ENCODE peak calls at places on chromosomes 1 and 21, in eight cellular contexts. T is mammary epithelial cell, A is transverse colon, M is adrenal gland, R is foreskin fibroblast, P is esophagus squamous epithelium, I is upper lobe of left lung, E is A549. O is an unnamed sample.

GRCh38 chr1:41239988-41240610 is 2.0 kb downstream of the SCMH1 start:
- DNase-seq in A (no peak), P (no peak), I (no peak), R (peak), E (peak), T (peak), M (no peak), O (no peak)

GRCh38 chr1:5567839-5568238 is 424.4 kb downstream of the NPHP4 start:
- DNase-seq in M (no peak), E (no peak), P (no peak), R (no peak), I (no peak), T (no peak), A (no peak), O (no peak)

GRCh38 chr1:25238046-25238445 is 5.7 kb upstream of the SYF2 start:
- DNase-seq in P (no peak), T (no peak), R (no peak), M (no peak), I (no peak), A (no peak), E (no peak), O (no peak)

GRCh38 chr21:35677298-35677841 is 383.0 kb downstream of the SETD4 start:
- DNase-seq in M (no peak), E (no peak), I (no peak), R (no peak), P (no peak), A (no peak), T (peak), O (no peak)

GRCh38 chr1:112172294-112172882 is 182.9 kb upstream of the KCND3 start:
- DNase-seq in A (no peak), E (peak), R (peak), M (peak), T (peak), P (no peak), I (no peak), O (peak)

GRCh38 chr1:9167638-9168037 is 38.7 kb upstream of the GPR157 start:
- DNase-seq in M (no peak), I (no peak), T (no peak), P (no peak), A (no peak), R (no peak), E (no peak), O (no peak)

GRCh38 chr1:100320311-100321097 is 31.8 kb upstream of the CDC14A start:
- DNase-seq in P (no peak), T (no peak), I (no peak), R (no peak), M (no peak), E (no peak), A (no peak), O (no peak)

GRCh38 chr1:212261361-212261929 is 23.8 kb upstream of the PPP2R5A start:
- DNase-seq in M (no peak), I (no peak), R (no peak), A (no peak), T (no peak), E (no peak), P (no peak), O (no peak)

GRCh38 chr1:215704089-215704860 is 137.2 kb downstream of the KCTD3 start:
- DNase-seq in T (peak), A (no peak), M (no peak), R (peak), E (no peak), I (peak), P (no peak), O (no peak)

GRCh38 chr21:39003982-39004775 is 179.1 kb downstream of the PSMG1 start:
- DNase-seq in T (no peak), A (no peak), E (no peak), R (peak), M (no peak), I (no peak), P (no peak), O (no peak)

GRCh38 chr1:77283701-77284425 is 2.0 kb downstream of the AK5 start:
- DNase-seq in R (peak), M (no peak), T (no peak), E (no peak), I (no peak), P (no peak), A (no peak), O (no peak)

GRCh38 chr1:218865591-218865990 is 308.1 kb upstream of the LYPLAL1 start:
- DNase-seq in P (no peak), R (peak), M (no peak), A (no peak), T (peak), E (peak), I (no peak), O (no peak)

GRCh38 chr1:236830560-236830959 is 35.5 kb downstream of the MTR start:
- DNase-seq in M (peak), T (no peak), A (no peak), I (no peak), E (no peak), R (no peak), P (no peak), O (peak)

GRCh38 chr21:27362249-27362648 is 395.4 kb upstream of the ADAMTS5 start:
- DNase-seq in T (peak), P (no peak), R (no peak), M (no peak), I (no peak), A (no peak), E (no peak), O (no peak)

GRCh38 chr21:42572906-42573495 is 59.3 kb downstream of the SLC37A1 start:
- DNase-seq in I (no peak), E (no peak), T (no peak), A (peak), R (no peak), M (peak), P (no peak), O (no peak)

GRCh38 chr1:209627349-209628196 is 24.7 kb downstream of the LAMB3 start:
- DNase-seq in T (no peak), I (peak), A (peak), E (peak), R (peak), P (no peak), M (peak), O (peak)

GRCh38 chr21:17427831-17428483 is 84.9 kb upstream of the CXADR start:
- DNase-seq in R (no peak), I (no peak), A (no peak), P (no peak), M (no peak), T (no peak), E (no peak), O (no peak)

GRCh38 chr1:21383785-21384401 is 56.0 kb upstream of the NBPF3 start:
- DNase-seq in E (no peak), A (no peak), I (no peak), T (no peak), M (no peak), P (no peak), R (no peak), O (no peak)

GRCh38 chr1:242318140-242318539 is 206.4 kb downstream of the PLD5 start:
- DNase-seq in R (no peak), T (no peak), E (no peak), I (no peak), M (no peak), P (no peak), A (no peak), O (no peak)

GRCh38 chr1:163959622-163960021 is 599.4 kb upstream of the PBX1 start:
- DNase-seq in R (no peak), A (no peak), P (no peak), I (no peak), M (no peak), E (no peak), T (no peak), O (no peak)

GRCh38 chr1:111142358-111142975 is 2.4 kb downstream of the CEPT1 start:
- DNase-seq in M (no peak), T (no peak), I (no peak), P (no peak), R (no peak), A (no peak), E (no peak), O (no peak)

GRCh38 chr1:183272390-183272801 is 86.3 kb downstream of the LAMC2 start:
- DNase-seq in I (no peak), A (no peak), E (peak), T (peak), P (no peak), M (no peak), R (peak), O (no peak)

GRCh38 chr1:206796984-206797402 is 24.7 kb upstream of the IL10 start:
- DNase-seq in M (peak), I (no peak), P (no peak), E (no peak), R (no peak), T (no peak), A (no peak), O (no peak)

GRCh38 chr1:221891708-221892107 is 149.8 kb upstream of the DUSP10 start:
- DNase-seq in T (peak), I (no peak), R (peak), M (peak), E (no peak), P (no peak), A (no peak), O (no peak)

GRCh38 chr1:182716740-182717720 is 32.6 kb upstream of the RGS8 start:
- DNase-seq in I (no peak), M (no peak), R (no peak), A (no peak), P (no peak), T (no peak), E (no peak), O (no peak)

GRCh38 chr1:24929876-24930702 is at the start of gene RUNX3:
- DNase-seq in E (peak), P (peak), T (peak), A (peak), R (peak), I (peak), M (no peak), O (peak)

GRCh38 chr21:32414579-32415358 is 2.3 kb downstream of the EVA1C start:
- DNase-seq in P (no peak), T (peak), R (peak), I (no peak), E (no peak), A (no peak), M (no peak), O (no peak)

GRCh38 chr1:91757760-91758545 is 128.0 kb downstream of the TGFBR3 start:
- DNase-seq in E (no peak), T (no peak), A (peak), P (no peak), I (no peak), R (peak), M (no peak), O (no peak)

GRCh38 chr1:27979859-27980201 is 20.1 kb downstream of the XKR8 start:
- DNase-seq in E (no peak), I (no peak), T (no peak), M (no peak), R (no peak), P (no peak), A (no peak), O (no peak)
- TF ChIP-seq CTCF in E (peak), I (no peak), T (no peak), M (no peak), R (no peak), P (no peak), A (peak), O (no peak)

GRCh38 chr1:1628656-1629429 is 3.1 kb upstream of the MMP23B start:
- DNase-seq in T (no peak), P (no peak), E (no peak), R (no peak), I (peak), M (peak), A (no peak), O (peak)
- H3K4me3 ChIP-seq in T (no peak), P (peak), E (no peak), R (no peak), I (peak), M (no peak), A (no peak), O (no peak)

GRCh38 chr1:71948561-71948960 is 333.8 kb downstream of the NEGR1 start:
- DNase-seq in M (no peak), A (no peak), I (no peak), E (no peak), R (no peak), T (no peak), P (no peak), O (no peak)
- TF ChIP-seq CTCF in M (no peak), A (no peak), I (no peak), E (no peak), R (no peak), T (no peak), P (no peak), O (no peak)

GRCh38 chr1:158285756-158286241 is 3.9 kb upstream of the CD1C start:
- DNase-seq in M (peak), E (no peak), I (no peak), A (peak), T (peak), R (no peak), P (peak), O (peak)
- H3K4me3 ChIP-seq in M (no peak), E (no peak), I (no peak), A (no peak), T (no peak), R (no peak), P (no peak), O (no peak)

DNA sequence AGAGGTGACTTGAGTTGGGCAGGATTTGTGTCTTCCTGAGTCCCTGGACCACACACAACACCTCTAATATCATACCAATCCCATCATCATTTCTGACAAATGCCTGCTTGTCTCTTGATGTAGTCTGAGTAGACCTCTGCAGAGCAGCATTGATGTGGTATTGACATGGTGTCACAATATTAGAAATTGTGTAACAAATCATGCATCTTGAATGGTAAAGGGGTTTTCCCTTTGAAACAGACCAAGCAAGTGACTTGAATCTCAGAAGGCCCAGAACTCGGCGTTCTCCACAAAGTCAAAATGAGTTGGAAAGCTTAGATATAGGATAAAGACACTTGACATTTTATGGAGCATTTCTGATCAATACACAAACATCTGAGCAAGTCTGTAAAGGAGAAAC is 72.7 kb upstream of the KIRREL1 start:
- DNase-seq in T (no peak), R (no peak), E (no peak), P (no peak), I (no peak), A (no peak), M (no peak), O (no peak)
- TF ChIP-seq CTCF in T (no peak), R (no peak), E (no peak), P (no peak), I (no peak), A (no peak), M (no peak), O (no peak)

GRCh38 chr1:31880957-31881697 is 57.0 kb downstream of the PTP4A2 start:
- DNase-seq in E (no peak), R (no peak), T (no peak), I (no peak), M (no peak), P (no peak), A (no peak), O (no peak)
- H3K4me3 ChIP-seq in E (no peak), R (no peak), T (no peak), I (no peak), M (no peak), P (no peak), A (no peak), O (no peak)